ENCODE peak calls at places on chromosomes 2 and 18, in eight cellular contexts. O, T, I, S, M, X, B and G are unnamed samples.

GRCh38 chr18:35500113-35500512 is 2.4 kb upstream of the INO80C start:
- DNase-seq in X (no peak), I (peak), M (no peak), B (no peak), T (peak), O (no peak), S (no peak), G (no peak)

GRCh38 chr2:81976998-81977397 is 1672.4 kb upstream of the LRRTM1 start:
- DNase-seq in M (no peak), T (no peak), X (no peak), O (no peak), B (no peak), S (no peak), I (no peak), G (no peak)

GRCh38 chr2:39893616-39894015 is 114.6 kb upstream of the THUMPD2 start:
- DNase-seq in B (no peak), T (no peak), O (no peak), M (no peak), X (no peak), I (no peak), S (no peak), G (no peak)

GRCh38 chr2:66440011-66440542 is 5.2 kb downstream of the MEIS1 start:
- DNase-seq in M (no peak), I (no peak), B (peak), S (no peak), T (peak), X (peak), O (no peak), G (no peak)

GRCh38 chr18:61894751-61895524 is 2.1 kb upstream of the RNF152 start:
- DNase-seq in B (no peak), T (peak), O (no peak), M (peak), S (no peak), X (no peak), I (no peak), G (no peak)

GRCh38 chr18:48670751-48671560 is 132.1 kb downstream of the CTIF start:
- DNase-seq in M (no peak), X (no peak), I (no peak), O (no peak), B (peak), T (no peak), S (no peak), G (no peak)

GRCh38 chr2:120221616-120222015 is 1.6 kb downstream of the TMEM185B start:
- DNase-seq in T (no peak), I (no peak), O (no peak), B (no peak), M (no peak), X (no peak), S (no peak), G (no peak)

GRCh38 chr2:187475499-187476248 is 27.6 kb upstream of the CALCRL start:
- DNase-seq in I (no peak), B (no peak), O (peak), X (peak), T (no peak), M (no peak), S (no peak), G (no peak)

GRCh38 chr2:50957880-50958279 is 74.1 kb downstream of the NRXN1 start:
- DNase-seq in S (no peak), B (no peak), O (no peak), M (no peak), I (no peak), T (no peak), X (peak), G (no peak)

GRCh38 chr2:85281553-85281952 is 46.2 kb downstream of the TGOLN2 start:
- DNase-seq in M (no peak), B (no peak), T (no peak), X (no peak), S (no peak), O (no peak), I (no peak), G (no peak)

GRCh38 chr2:237603718-237604362 is 13.3 kb upstream of the RAB17 start:
- DNase-seq in O (no peak), M (no peak), B (no peak), S (peak), X (peak), T (peak), I (no peak), G (no peak)

GRCh38 chr2:241636983-241637232 is at the start of gene THAP4:
- DNase-seq in X (no peak), T (peak), M (peak), B (peak), I (no peak), S (peak), O (peak), G (peak)

GRCh38 chr2:241532733-241533601 is 24.6 kb upstream of the STK25 start:
- DNase-seq in M (no peak), S (no peak), O (no peak), T (no peak), X (no peak), B (peak), I (no peak), G (no peak)

GRCh38 chr2:35989523-35989922 is 366.1 kb upstream of the CRIM1 start:
- DNase-seq in O (no peak), X (no peak), I (peak), B (no peak), S (no peak), M (no peak), T (peak), G (no peak)

GRCh38 chr2:226971029-226971584 is 135.3 kb downstream of the RHBDD1 start:
- DNase-seq in B (no peak), I (no peak), T (no peak), O (no peak), M (no peak), X (no peak), S (no peak), G (no peak)

GRCh38 chr2:74712223-74713053 is 58.4 kb downstream of the SEMA4F start:
- DNase-seq in X (no peak), S (no peak), T (no peak), M (no peak), B (no peak), O (no peak), I (no peak), G (no peak)

GRCh38 chr2:172288603-172289002 is 138.8 kb upstream of the ITGA6 start:
- DNase-seq in O (peak), I (no peak), S (peak), B (no peak), M (no peak), T (no peak), X (peak), G (no peak)

GRCh38 chr2:67954125-67954748 is 108.6 kb downstream of the C1D start:
- DNase-seq in T (peak), B (no peak), I (peak), O (no peak), M (no peak), X (no peak), S (no peak), G (no peak)

GRCh38 chr2:143261986-143262784 is 133.0 kb downstream of the ARHGAP15 start:
- DNase-seq in X (peak), B (no peak), S (peak), I (no peak), M (no peak), T (no peak), O (no peak), G (no peak)

GRCh38 chr2:209663149-209663548 is 108.5 kb upstream of the UNC80 start:
- DNase-seq in O (no peak), M (peak), S (no peak), X (peak), B (no peak), T (no peak), I (no peak), G (no peak)